ENCODE peak calls at places on chromosomes 11 and 22, in ten cellular contexts. S, T, W, L, B, I, C, X, K and H are unnamed samples.

GRCh38 chr11:84685976-84686375 is 941.2 kb downstream of the DLG2 start:
- DNase-seq in S (no peak), T (no peak), W (no peak), L (no peak), B (no peak), I (no peak), C (no peak), X (no peak), K (no peak), H (no peak)

GRCh38 chr11:17314232-17314547 is 37.4 kb upstream of the NCR3LG1 start:
- DNase-seq in S (peak; percentile 91), T (no peak), W (no peak), L (peak; percentile 45), B (peak; percentile 88), I (no peak), C (peak; percentile 67), X (no peak), K (no peak), H (peak; percentile 64)

GRCh38 chr11:61609000-61609969 is 28.4 kb upstream of the SYT7 start:
- DNase-seq in S (no peak), T (peak; percentile 79), W (no peak), L (no peak), B (no peak), I (peak; percentile 79), C (no peak), X (no peak), K (no peak), H (no peak)

GRCh38 chr22:22552630-22553029 is 6.4 kb downstream of the PRAME start:
- DNase-seq in S (peak; percentile 14), T (peak; percentile 39), W (no peak), L (no peak), B (no peak), I (no peak), C (no peak), X (peak; percentile 58), K (no peak), H (no peak)

GRCh38 chr11:134401825-134402809 is 9.9 kb downstream of the B3GAT1 start:
- DNase-seq in S (no peak), T (no peak), W (no peak), L (no peak), B (no peak), I (no peak), C (no peak), X (no peak), K (no peak), H (no peak)

GRCh38 chr11:12683857-12684256 is 9.6 kb downstream of the TEAD1 start:
- DNase-seq in S (no peak), T (no peak), W (no peak), L (no peak), B (no peak), I (no peak), C (no peak), X (no peak), K (no peak), H (peak; percentile 49)

GRCh38 chr11:45894555-45895247 is 9.2 kb downstream of the MAPK8IP1 start:
- DNase-seq in S (no peak), T (no peak), W (no peak), L (no peak), B (no peak), I (no peak), C (no peak), X (no peak), K (no peak), H (no peak)

GRCh38 chr22:49206281-49206680 is 621.4 kb downstream of the BRD1 start:
- DNase-seq in S (no peak), T (no peak), W (no peak), L (no peak), B (no peak), I (no peak), C (no peak), X (no peak), K (no peak), H (no peak)

GRCh38 chr11:119180729-119181676 is 4.3 kb upstream of the NHERF4 start:
- DNase-seq in S (no peak), T (no peak), W (no peak), L (no peak), B (no peak), I (no peak), C (no peak), X (no peak), K (no peak), H (no peak)

GRCh38 chr11:129248618-129249017 is 56.5 kb upstream of the ARHGAP32 start:
- DNase-seq in S (peak; percentile 61), T (no peak), W (no peak), L (peak; percentile 50), B (peak; percentile 47), I (no peak), C (peak; percentile 21), X (no peak), K (no peak), H (peak; percentile 63)

GRCh38 chr11:77547863-77548551 is 41.7 kb upstream of the AQP11 start:
- DNase-seq in S (peak; percentile 87), T (peak; percentile 42), W (peak; percentile 38), L (peak; percentile 41), B (peak; percentile 73), I (peak; percentile 30), C (peak; percentile 50), X (peak; percentile 77), K (peak; percentile 9), H (peak; percentile 77)

GRCh38 chr11:70193411-70194292 is 9.4 kb upstream of the FADD start:
- DNase-seq in S (no peak), T (no peak), W (no peak), L (no peak), B (no peak), I (no peak), C (no peak), X (no peak), K (no peak), H (no peak)

GRCh38 chr11:70189622-70190021 is 13.5 kb upstream of the FADD start:
- DNase-seq in S (no peak), T (no peak), W (no peak), L (no peak), B (no peak), I (no peak), C (no peak), X (no peak), K (no peak), H (no peak)

GRCh38 chr11:70194792-70195791 is 8.0 kb upstream of the FADD start:
- DNase-seq in S (no peak), T (no peak), W (no peak), L (no peak), B (peak; percentile 56), I (no peak), C (no peak), X (no peak), K (no peak), H (no peak)

GRCh38 chr11:70192666-70193410 is 10.3 kb upstream of the FADD start:
- DNase-seq in S (no peak), T (no peak), W (no peak), L (no peak), B (no peak), I (no peak), C (no peak), X (peak; percentile 63), K (no peak), H (no peak)

GRCh38 chr11:70191495-70192140 is 11.5 kb upstream of the FADD start:
- DNase-seq in S (peak; percentile 68), T (peak; percentile 86), W (no peak), L (peak; percentile 51), B (peak; percentile 72), I (peak; percentile 79), C (no peak), X (peak; percentile 75), K (peak; percentile 21), H (peak; percentile 67)
- TF ChIP-seq CTCF in S (peak; percentile 97), T (peak; percentile 96), W (peak; percentile 61), L (peak; percentile 84), B (peak; percentile 89), I (peak; percentile 87), C (peak; percentile 98), X (peak; percentile 86), K (peak; percentile 72), H (peak; percentile 93)

DNA sequence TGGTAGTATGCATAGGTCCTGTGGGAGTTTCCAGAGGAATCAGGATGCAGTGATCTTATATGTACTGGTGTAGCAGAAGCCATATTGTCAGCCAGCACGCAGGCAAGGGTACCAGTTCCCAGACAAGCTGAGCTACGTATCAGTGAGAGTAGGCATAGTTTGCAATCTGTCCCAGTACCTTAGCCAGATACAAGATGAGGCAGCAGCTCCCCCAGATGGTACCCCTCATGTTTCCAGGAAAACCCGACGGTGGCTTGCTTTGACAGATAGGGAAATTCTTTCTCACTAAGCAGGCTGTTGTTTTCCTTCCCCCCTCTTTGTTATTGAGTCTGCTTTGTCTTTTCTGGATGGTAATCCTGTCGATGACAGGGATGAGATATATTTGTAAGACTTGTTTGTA is 109.7 kb upstream of the RRM1 start:
- DNase-seq in S (peak; percentile 61), T (peak; percentile 17), W (no peak), L (no peak), B (no peak), I (no peak), C (no peak), X (peak; percentile 28), K (no peak), H (no peak)
- TF ChIP-seq CTCF in S (peak; percentile 52), T (peak; percentile 48), W (no peak), L (no peak), B (peak; percentile 2), I (no peak), C (no peak), X (no peak), K (no peak), H (no peak)

GRCh38 chr11:82080160-82080559 is 653.5 kb downstream of the FAM181B start:
- DNase-seq in S (peak; percentile 51), T (no peak), W (no peak), L (no peak), B (peak; percentile 18), I (no peak), C (peak; percentile 5), X (no peak), K (no peak), H (no peak)
- TF ChIP-seq CTCF in S (no peak), T (no peak), W (no peak), L (no peak), B (no peak), I (no peak), C (no peak), X (no peak), K (no peak), H (no peak)

GRCh38 chr11:72812604-72812967 is 1.6 kb upstream of the ATG16L2 start:
- DNase-seq in S (no peak), T (no peak), W (no peak), L (peak; percentile 22), B (no peak), I (no peak), C (no peak), X (no peak), K (no peak), H (peak; percentile 44)

GRCh38 chr11:72813740-72814138 is 472 bp upstream of the ATG16L2 start:
- DNase-seq in S (peak; percentile 75), T (peak; percentile 80), W (no peak), L (peak; percentile 70), B (peak; percentile 78), I (peak; percentile 87), C (no peak), X (no peak), K (no peak), H (peak; percentile 84)

GRCh38 chr11:72812968-72813739 is 1.1 kb upstream of the ATG16L2 start:
- DNase-seq in S (peak; percentile 64), T (peak; percentile 77), W (no peak), L (peak; percentile 64), B (peak; percentile 84), I (peak; percentile 71), C (no peak), X (peak; percentile 96), K (no peak), H (peak; percentile 91)

GRCh38 chr11:72814831-72815618 is 814 bp downstream of the ATG16L2 start:
- DNase-seq in S (peak; percentile 63), T (peak; percentile 75), W (no peak), L (no peak), B (peak; percentile 63), I (peak; percentile 56), C (no peak), X (peak; percentile 87), K (no peak), H (peak; percentile 62)

GRCh38 chr11:72814139-72814830 is at the start of gene ATG16L2:
- DNase-seq in S (peak; percentile 82), T (peak; percentile 87), W (no peak), L (peak; percentile 90), B (peak; percentile 91), I (peak; percentile 91), C (no peak), X (peak; percentile 93), K (no peak), H (peak; percentile 87)
- TF ChIP-seq CTCF in S (no peak), T (peak; percentile 4), W (no peak), L (no peak), B (no peak), I (peak; percentile 48), C (no peak), X (no peak), K (no peak), H (no peak)